ENCODE peak calls at places on chromosomes 12 and 14, in eight cellular contexts. S is osteocyte; M is chondrocyte; E is osteoblast; A is CD8-positive, alpha-beta T cell; X is mesothelial cell of epicardium; G is GM20000; R is heart right ventricle. Y is an unnamed sample.

GRCh38 chr14:23414906-23415820 is 7.1 kb upstream of the MYH6 start:
- DNase-seq in A (no peak), R (no peak), M (no peak), X (no peak), G (no peak), S (no peak), E (peak), Y (no peak)

GRCh38 chr12:227923-228845 is 14.2 kb upstream of the SLC6A12 start:
- DNase-seq in E (peak), M (no peak), R (no peak), A (no peak), G (no peak), X (peak), S (peak), Y (no peak)

GRCh38 chr14:32635103-32635719 is 303.5 kb upstream of the NPAS3 start:
- DNase-seq in E (no peak), R (no peak), M (no peak), A (no peak), X (no peak), S (no peak), G (no peak), Y (no peak)

GRCh38 chr12:27524839-27525238 is 833 bp downstream of the PPFIBP1 start:
- DNase-seq in A (no peak), G (no peak), E (no peak), M (no peak), R (no peak), X (no peak), S (no peak), Y (no peak)

GRCh38 chr12:112409064-112409905 is at the start of gene RPL6:
- DNase-seq in E (peak), G (peak), R (peak), A (peak), X (peak), M (no peak), S (peak), Y (peak)

GRCh38 chr12:124588689-124589318 is 21.4 kb upstream of the NCOR2 start:
- DNase-seq in S (no peak), G (no peak), R (peak), M (no peak), X (no peak), E (peak), A (no peak), Y (no peak)

GRCh38 chr12:64665506-64665905 is 55.2 kb downstream of the RASSF3 start:
- DNase-seq in G (no peak), E (no peak), X (no peak), R (no peak), M (no peak), S (no peak), A (peak), Y (no peak)

GRCh38 chr12:77152623-77153193 is 87.3 kb upstream of the E2F7 start:
- DNase-seq in S (no peak), X (no peak), M (no peak), A (no peak), R (no peak), G (no peak), E (no peak), Y (no peak)

GRCh38 chr12:121799175-121799841 is 4.5 kb upstream of the SETD1B start:
- DNase-seq in X (no peak), G (peak), E (peak), M (no peak), A (peak), S (no peak), R (peak), Y (no peak)

GRCh38 chr12:31279525-31279924 is 46.4 kb downstream of the SINHCAF start:
- DNase-seq in M (no peak), G (no peak), E (peak), R (no peak), A (no peak), X (no peak), S (no peak), Y (no peak)

GRCh38 chr14:46651526-46652144 is at the start of gene RPL10L:
- DNase-seq in E (peak), G (no peak), M (no peak), A (no peak), X (no peak), S (no peak), R (no peak), Y (no peak)

GRCh38 chr14:34755215-34755614 is 40.8 kb upstream of the CFL2 start:
- DNase-seq in X (no peak), A (no peak), R (no peak), E (no peak), S (no peak), M (no peak), G (no peak), Y (no peak)

GRCh38 chr14:89616425-89617141 is 199.6 kb upstream of the FOXN3 start:
- DNase-seq in M (no peak), E (peak), G (peak), X (no peak), S (no peak), A (peak), R (no peak), Y (no peak)

GRCh38 chr12:71865166-71865713 is 25.7 kb downstream of the TBC1D15 start:
- DNase-seq in X (no peak), E (peak), R (no peak), M (no peak), G (no peak), S (no peak), A (no peak), Y (peak)

GRCh38 chr14:85088231-85088630 is 441.7 kb upstream of the FLRT2 start:
- DNase-seq in R (no peak), X (no peak), E (no peak), M (no peak), G (no peak), A (no peak), S (no peak), Y (no peak)

GRCh38 chr14:103688441-103688840 is 26.8 kb downstream of the XRCC3 start:
- DNase-seq in S (no peak), A (no peak), M (peak), X (no peak), E (peak), R (no peak), G (no peak), Y (no peak)

GRCh38 chr12:50936821-50937220 is 15.5 kb upstream of the HIGD1C start:
- DNase-seq in X (no peak), M (no peak), E (peak), G (no peak), R (no peak), A (no peak), S (no peak), Y (no peak)

GRCh38 chr12:106954462-106955376 is 988 bp upstream of the TMEM263 start:
- DNase-seq in E (peak), R (peak), G (no peak), S (no peak), X (no peak), M (no peak), A (no peak), Y (no peak)

GRCh38 chr14:86055512-86055911 is 525.6 kb downstream of the FLRT2 start:
- DNase-seq in X (no peak), E (no peak), M (no peak), S (no peak), G (no peak), R (no peak), A (no peak), Y (no peak)

GRCh38 chr12:123967121-123967586 is 5.5 kb downstream of the CCDC92 start:
- DNase-seq in E (no peak), M (no peak), A (no peak), G (no peak), R (no peak), S (no peak), X (no peak), Y (no peak)

DNA sequence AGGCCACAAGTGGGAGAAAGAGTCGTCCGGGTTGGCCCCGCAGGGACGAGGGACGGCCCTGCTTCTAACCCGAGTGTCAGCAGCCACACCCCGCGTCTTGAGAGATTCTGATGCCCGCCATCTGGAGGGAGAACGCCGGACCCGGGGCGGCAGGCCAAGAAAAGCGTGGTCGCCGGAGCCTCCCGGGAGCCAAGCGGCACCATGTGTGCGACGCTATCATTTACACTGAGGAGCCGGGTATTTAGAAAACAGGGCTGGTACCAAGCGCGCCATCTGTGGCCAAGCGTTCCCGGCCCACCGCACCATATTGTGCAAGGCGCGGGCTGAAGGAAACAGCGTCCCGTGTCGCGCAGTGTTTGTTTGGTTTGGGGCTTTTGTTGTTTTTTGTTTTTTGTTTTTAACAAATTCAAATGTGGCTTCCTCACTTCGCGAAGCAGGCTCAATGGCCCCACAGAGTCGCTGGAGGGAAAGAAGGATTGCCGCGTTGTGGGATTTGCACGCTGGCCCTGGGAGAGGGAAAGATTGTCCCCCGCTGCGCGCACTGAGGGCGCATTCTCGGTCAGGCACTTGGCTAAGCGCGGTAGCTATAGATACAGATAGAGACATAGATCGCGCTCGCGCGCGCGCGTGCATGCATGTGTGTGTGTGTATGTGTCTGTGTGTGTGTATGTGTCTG is 153.8 kb downstream of the BCL11B start:
- DNase-seq in G (no peak), X (peak), M (no peak), R (no peak), S (peak), A (no peak), E (no peak), Y (no peak)
- TF ChIP-seq CTCF in G (no peak), X (no peak), M (no peak), R (no peak), S (no peak), A (no peak), E (no peak), Y (peak)

DNA sequence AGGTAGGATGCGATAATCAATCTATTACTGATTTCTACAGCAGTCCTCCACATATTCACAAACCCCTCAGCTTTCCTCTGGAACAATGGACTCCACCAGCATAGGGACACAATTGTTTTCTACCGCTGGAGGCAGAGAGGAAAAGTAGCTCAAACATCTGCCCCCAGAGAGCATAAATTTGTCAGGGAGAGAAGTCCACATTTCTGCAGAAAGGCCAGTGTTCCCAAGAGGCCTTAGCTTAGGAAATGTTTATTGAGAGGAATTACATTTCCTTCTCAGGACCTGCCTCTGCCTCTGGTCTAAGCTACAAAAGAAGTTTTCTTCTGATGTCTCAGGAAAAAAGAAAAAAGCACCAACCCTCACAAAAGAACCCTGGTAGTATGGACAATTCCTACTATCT is 217.8 kb upstream of the BMP4 start:
- DNase-seq in M (no peak), A (no peak), R (no peak), G (no peak), S (no peak), X (no peak), E (peak), Y (no peak)
- TF ChIP-seq CTCF in M (no peak), A (no peak), R (no peak), G (no peak), S (no peak), X (no peak), E (no peak), Y (no peak)

GRCh38 chr12:118357327-118358007 is 15.2 kb downstream of the TAOK3 start:
- DNase-seq in G (peak), E (no peak), M (no peak), R (peak), A (no peak), X (no peak), S (no peak), Y (no peak)
- TF ChIP-seq CTCF in G (no peak), E (no peak), M (peak), R (no peak), A (peak), X (peak), S (no peak), Y (no peak)

GRCh38 chr12:94297876-94298520 is 149.6 kb downstream of the PLXNC1 start:
- DNase-seq in R (no peak), S (no peak), M (no peak), G (no peak), E (no peak), A (no peak), X (no peak), Y (no peak)

GRCh38 chr12:94299846-94300245 is 151.5 kb downstream of the PLXNC1 start:
- DNase-seq in S (no peak), X (no peak), G (no peak), E (no peak), R (no peak), M (no peak), A (no peak), Y (no peak)

GRCh38 chr12:94297325-94297724 is 148.9 kb downstream of the PLXNC1 start:
- DNase-seq in M (no peak), G (no peak), X (no peak), E (no peak), A (no peak), R (no peak), S (no peak), Y (no peak)
- TF ChIP-seq CTCF in M (no peak), G (no peak), X (no peak), E (no peak), A (no peak), R (no peak), S (no peak), Y (no peak)

GRCh38 chr14:67526676-67527459 is 6.2 kb upstream of the PLEKHH1 start:
- DNase-seq in M (no peak), G (peak), X (no peak), E (peak), A (no peak), R (peak), S (no peak), Y (peak)
- TF ChIP-seq CTCF in M (peak), G (peak), X (no peak), E (peak), A (peak), R (peak), S (peak), Y (peak)

Y was measured in D721Med.